ENCODE peak calls at places on chromosome 7, in five cellular contexts. Q is H1, Y is NT2/D1, L is GM12878, V is HepG2. T is an unnamed sample.

GRCh38 chr7:159306012-159306411 is 161.3 kb upstream of the VIPR2 start:
- DNase-seq in L (no peak), Q (no peak), V (no peak), Y (no peak), T (no peak)

GRCh38 chr7:117737882-117738281 is 135.4 kb downstream of the CTTNBP2 start:
- DNase-seq in V (no peak), Q (no peak), Y (no peak), L (no peak), T (no peak)

GRCh38 chr7:149871576-149871975 is 2.2 kb upstream of the ATP6V0E2 start:
- DNase-seq in L (no peak), V (no peak), Y (no peak), Q (no peak), T (no peak)

GRCh38 chr7:105461518-105461917 is 60.6 kb downstream of the PUS7 start:
- DNase-seq in L (no peak), V (peak), Q (no peak), Y (no peak), T (no peak)

GRCh38 chr7:54898659-54899340 is 120.0 kb upstream of the EGFR start:
- DNase-seq in Y (no peak), Q (no peak), L (no peak), V (no peak), T (no peak)

GRCh38 chr7:30869794-30870491 is 41.7 kb upstream of the AQP1 start:
- DNase-seq in L (no peak), Q (no peak), V (no peak), Y (no peak), T (no peak)

GRCh38 chr7:22723171-22723601 is 3.8 kb upstream of the IL6 start:
- DNase-seq in V (no peak), Y (no peak), Q (no peak), L (no peak), T (no peak)

GRCh38 chr7:50317697-50318640 is 13.5 kb downstream of the IKZF1 start:
- DNase-seq in V (no peak), L (no peak), Y (no peak), Q (no peak), T (no peak)

GRCh38 chr7:19369182-19369581 is 224.0 kb upstream of the FERD3L start:
- DNase-seq in V (no peak), Y (peak), Q (no peak), L (no peak), T (no peak)

GRCh38 chr7:147805996-147806576 is 784.5 kb upstream of the C7orf33 start:
- DNase-seq in L (no peak), Y (no peak), V (no peak), Q (no peak), T (no peak)

GRCh38 chr7:106294334-106294733 is 9.6 kb upstream of the NAMPT start:
- DNase-seq in L (no peak), Q (no peak), Y (no peak), V (no peak), T (no peak)

GRCh38 chr7:132213583-132213982 is 362.7 kb downstream of the PLXNA4 start:
- DNase-seq in Y (no peak), L (no peak), V (no peak), Q (no peak), T (no peak)

GRCh38 chr7:44311561-44312495 is 13.6 kb downstream of the CAMK2B start:
- DNase-seq in L (no peak), Q (no peak), V (no peak), Y (no peak), T (no peak)

GRCh38 chr7:137715101-137715500 is 131.7 kb downstream of the DGKI start:
- DNase-seq in Q (no peak), V (no peak), Y (no peak), L (no peak), T (no peak)

GRCh38 chr7:73718438-73718881 is 1.0 kb downstream of the STX1A start:
- DNase-seq in Q (no peak), V (no peak), L (no peak), Y (no peak), T (no peak)

GRCh38 chr7:155412416-155413253 is 45.3 kb upstream of the EN2 start:
- DNase-seq in Q (peak), L (no peak), Y (peak), V (peak), T (peak)

GRCh38 chr7:43756368-43757072 is 2.0 kb upstream of the BLVRA start:
- DNase-seq in L (no peak), Q (no peak), V (no peak), Y (no peak), T (no peak)

GRCh38 chr7:66952343-66953043 is 31.5 kb downstream of the TMEM248 start:
- DNase-seq in V (peak), L (no peak), Q (no peak), Y (peak), T (no peak)

GRCh38 chr7:106534271-106534846 is 126.6 kb downstream of the CCDC71L start:
- DNase-seq in V (no peak), Q (no peak), Y (peak), L (no peak), T (no peak)

GRCh38 chr7:115851291-115851690 is 179.3 kb downstream of the TFEC start:
- DNase-seq in L (no peak), V (peak), Q (no peak), Y (peak), T (no peak)

GRCh38 chr7:158655931-158656441 is 48.6 kb downstream of the NCAPG2 start:
- DNase-seq in L (peak), Q (no peak), Y (no peak), V (no peak), T (no peak)

GRCh38 chr7:50962962-50963374 is 180.3 kb upstream of the GRB10 start:
- DNase-seq in V (peak), Y (no peak), L (no peak), Q (no peak), T (peak)

GRCh38 chr7:118626739-118627138 is 402.2 kb downstream of the ANKRD7 start:
- DNase-seq in V (no peak), Q (no peak), L (no peak), Y (no peak), T (no peak)

GRCh38 chr7:107661081-107661864 is 645 bp downstream of the SLC26A4 start:
- DNase-seq in V (peak), Q (peak), Y (peak), L (no peak), T (peak)

GRCh38 chr7:24609059-24609458 is 35.8 kb downstream of the PALS2 start:
- DNase-seq in Y (no peak), V (no peak), Q (no peak), L (no peak), T (no peak)

GRCh38 chr7:37342665-37343471 is 105.8 kb downstream of the ELMO1 start:
- DNase-seq in V (no peak), Y (no peak), Q (no peak), L (peak), T (no peak)

GRCh38 chr7:120539321-120539720 is 266.3 kb downstream of the KCND2 start:
- DNase-seq in V (no peak), Y (no peak), Q (no peak), L (no peak), T (no peak)

GRCh38 chr7:70239930-70240329 is 641.7 kb downstream of the AUTS2 start:
- DNase-seq in L (no peak), V (no peak), Y (no peak), Q (no peak), T (no peak)

GRCh38 chr7:155646669-155647068 is 2.2 kb downstream of the RBM33 start:
- DNase-seq in V (no peak), Q (no peak), Y (no peak), L (no peak), T (no peak)

GRCh38 chr7:44277391-44277790 is 48.0 kb downstream of the CAMK2B start:
- DNase-seq in V (no peak), L (no peak), Q (no peak), Y (no peak), T (no peak)

GRCh38 chr7:127337581-127337980 is 54.9 kb downstream of the ZNF800 start:
- DNase-seq in L (no peak), V (no peak), Y (no peak), Q (no peak), T (no peak)
- TF ChIP-seq SUZ12 in L (no peak), V (no peak), Y (no peak), Q (no peak), T (no peak)

GRCh38 chr7:128453836-128454804 is 1.6 kb upstream of the HILPDA start:
- DNase-seq in L (no peak), V (no peak), Q (peak), Y (peak), T (peak)
- TF ChIP-seq SUZ12 in L (no peak), V (no peak), Q (no peak), Y (no peak), T (no peak)

GRCh38 chr7:26483843-26484242 is 192.2 kb downstream of the SNX10 start:
- DNase-seq in Y (no peak), V (no peak), L (no peak), Q (no peak), T (no peak)
- TF ChIP-seq SUZ12 in Y (no peak), V (no peak), L (no peak), Q (no peak), T (no peak)

DNA sequence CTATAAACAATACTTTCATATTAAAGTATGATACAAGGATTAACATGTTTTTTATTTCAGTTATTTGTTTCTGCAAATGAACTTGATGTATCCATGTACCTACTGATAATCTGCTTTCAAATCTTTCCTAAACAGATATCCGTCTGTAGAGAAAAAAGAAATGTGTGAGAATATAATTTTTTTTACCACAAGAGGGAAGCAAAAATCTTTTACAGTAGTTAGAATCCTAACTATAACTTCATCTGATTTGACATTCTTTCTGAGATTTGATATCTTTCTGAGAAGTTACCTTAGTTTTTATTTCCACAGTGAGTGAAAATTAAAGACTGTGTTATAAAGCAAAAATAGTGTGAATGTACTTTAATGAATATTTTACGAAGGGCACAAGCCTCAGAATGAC is 203.9 kb upstream of the PCLO start:
- DNase-seq in V (no peak), Y (no peak), Q (no peak), L (no peak), T (no peak)
- TF ChIP-seq SUZ12 in V (no peak), Y (no peak), Q (no peak), L (no peak), T (no peak)

DNA sequence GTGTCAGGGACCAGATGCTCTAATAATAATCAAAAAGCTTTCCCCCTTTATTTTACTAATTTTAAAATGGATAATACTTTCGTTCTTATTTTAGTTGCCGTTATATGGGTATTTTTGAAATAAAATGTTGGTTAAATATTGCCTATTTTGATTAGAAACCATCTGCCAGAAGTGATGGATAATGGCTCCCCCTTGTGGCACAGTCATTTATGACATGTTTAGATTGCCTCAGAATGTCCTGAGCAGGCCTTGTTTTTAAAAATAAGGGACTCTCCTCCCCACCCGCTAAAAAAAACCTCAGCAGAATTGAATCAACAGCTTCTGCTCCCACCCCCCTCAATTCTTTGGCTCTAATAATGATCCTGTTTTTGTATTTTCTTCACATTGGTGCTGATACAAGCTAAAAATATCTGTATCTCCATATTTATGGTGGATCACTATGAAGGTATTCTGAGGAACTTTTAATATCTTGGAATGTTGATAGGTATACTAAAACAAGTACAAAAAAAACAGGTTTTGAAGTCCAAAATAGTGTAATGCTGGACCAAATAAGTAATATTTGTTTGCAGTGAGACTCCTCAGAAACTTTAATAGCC is 38.8 kb downstream of the TMEM60 start:
- DNase-seq in V (peak), L (peak), Y (peak), Q (peak), T (peak)
- TF ChIP-seq SUZ12 in V (no peak), L (no peak), Y (no peak), Q (no peak), T (no peak)

DNA sequence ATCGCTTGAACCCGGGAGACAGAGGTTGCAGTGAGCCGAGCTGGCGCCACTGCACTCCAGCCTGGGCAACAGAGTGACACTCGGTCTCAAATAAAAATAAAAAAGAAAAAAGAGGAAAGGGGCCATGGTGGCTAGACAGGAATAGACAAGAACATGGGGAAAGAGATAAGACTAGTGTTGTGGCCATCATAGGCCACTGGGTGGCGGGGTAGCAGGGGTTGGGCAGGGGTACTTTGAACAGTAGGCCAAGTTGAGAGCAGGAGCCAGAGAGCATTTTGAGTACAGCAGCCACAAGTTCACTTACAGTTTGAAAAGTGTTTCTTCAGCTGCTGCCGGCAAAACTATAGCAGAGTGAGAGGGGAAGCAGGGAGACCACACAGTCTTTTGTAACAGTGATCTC is 656.0 kb downstream of the CNTNAP2 start:
- DNase-seq in Q (peak), V (no peak), Y (peak), L (no peak), T (peak)
- TF ChIP-seq SUZ12 in Q (no peak), V (no peak), Y (no peak), L (no peak), T (no peak)

GRCh38 chr7:7670490-7670889 is 29.9 kb downstream of the UMAD1 start:
- DNase-seq in Q (no peak), V (no peak), Y (no peak), L (no peak), T (no peak)

GRCh38 chr7:7668708-7669107 is 28.2 kb downstream of the UMAD1 start:
- DNase-seq in L (no peak), Y (no peak), V (no peak), Q (no peak), T (no peak)

GRCh38 chr7:7675686-7676085 is 35.1 kb downstream of the UMAD1 start:
- DNase-seq in V (no peak), Q (no peak), L (no peak), Y (no peak), T (no peak)

GRCh38 chr7:7672545-7673239 is 32.1 kb downstream of the UMAD1 start:
- DNase-seq in Q (no peak), V (no peak), Y (no peak), L (no peak), T (no peak)

DNA sequence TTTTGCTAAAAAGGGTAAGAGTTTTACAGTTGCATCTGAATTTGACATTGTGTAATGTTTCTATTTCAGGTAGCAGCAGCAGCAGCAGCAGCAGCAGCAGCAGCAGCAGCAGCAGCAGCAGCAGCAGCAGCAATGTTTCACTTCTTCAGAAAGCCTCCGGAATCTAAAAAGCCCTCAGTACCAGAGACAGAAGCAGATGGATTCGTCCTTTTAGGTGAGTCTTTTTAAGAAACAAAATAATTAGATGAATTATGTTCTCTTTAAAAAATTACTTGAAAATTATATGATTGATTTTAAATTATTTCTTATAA is 32.6 kb downstream of the UMAD1 start:
- DNase-seq in L (no peak), Y (no peak), Q (no peak), V (no peak), T (no peak)
- TF ChIP-seq SUZ12 in L (no peak), Y (no peak), Q (no peak), V (no peak), T (no peak)

GRCh38 chr7:47088329-47089067 is 493.4 kb downstream of the TNS3 start:
- DNase-seq in L (no peak), V (peak), Y (peak), Q (peak), T (peak)

GRCh38 chr7:47093254-47093798 is 488.6 kb downstream of the TNS3 start:
- DNase-seq in Q (no peak), Y (no peak), L (no peak), V (no peak), T (no peak)

GRCh38 chr7:47092331-47092730 is 489.6 kb downstream of the TNS3 start:
- DNase-seq in V (no peak), Q (no peak), Y (no peak), L (no peak), T (no peak)

GRCh38 chr7:47089068-47089417 is 492.9 kb downstream of the TNS3 start:
- DNase-seq in L (no peak), Y (no peak), V (no peak), Q (no peak), T (no peak)

DNA sequence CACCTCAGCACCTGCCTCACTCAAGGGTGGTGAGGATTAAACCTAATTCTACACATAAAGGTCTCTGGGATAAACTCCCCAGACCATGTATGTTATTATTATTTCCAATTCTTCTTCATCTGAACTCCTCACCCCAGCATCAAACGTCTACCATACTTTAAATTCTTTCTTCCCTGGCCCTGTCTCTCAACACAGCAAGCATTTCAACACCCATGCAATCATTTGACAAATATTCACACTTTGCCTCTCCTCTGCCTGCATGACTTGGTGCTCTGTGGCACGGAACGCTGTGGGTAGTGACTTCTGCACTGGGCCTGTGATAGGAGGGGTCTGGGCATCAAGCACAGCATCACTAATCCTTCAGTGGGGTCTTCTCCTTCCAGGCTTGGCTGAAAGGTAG is 490.8 kb downstream of the TNS3 start:
- DNase-seq in Y (no peak), Q (no peak), L (no peak), V (no peak), T (no peak)
- TF ChIP-seq SUZ12 in Y (no peak), Q (no peak), L (no peak), V (no peak), T (no peak)